ENCODE peak calls at places on chromosomes 13 and 19, in eight cellular contexts. D is hepatocyte, Q is aorta, B is fibroblast of lung, I is cardiac muscle cell, E is mammary epithelial cell, X is ascending aorta, M is IMR-90. J is an unnamed sample.

GRCh38 chr13:85441364-85441763 is 357.9 kb downstream of the SLITRK6 start:
- DNase-seq in D (no peak), Q (no peak), B (no peak), I (no peak), E (no peak), X (no peak), M (no peak), J (no peak)

GRCh38 chr13:51883226-51883600 is 21.4 kb downstream of the CCDC70 start:
- DNase-seq in D (no peak), Q (no peak), B (no peak), I (no peak), E (no peak), X (no peak), M (no peak), J (no peak)

GRCh38 chr19:19752760-19753403 is 20.0 kb upstream of the ZNF14 start:
- DNase-seq in D (no peak), Q (no peak), B (no peak), I (no peak), E (no peak), X (no peak), M (no peak), J (no peak)

GRCh38 chr13:32432856-32433255 is 4.9 kb upstream of the N4BP2L1 start:
- DNase-seq in D (no peak), Q (no peak), B (no peak), I (no peak), E (peak), X (no peak), M (no peak), J (no peak)

GRCh38 chr13:51000576-51001260 is 91.1 kb downstream of the RNASEH2B start:
- DNase-seq in D (no peak), Q (no peak), B (peak), I (peak), E (peak), X (no peak), M (peak), J (no peak)

GRCh38 chr13:113041293-113041690 is 64.3 kb upstream of the F7 start:
- DNase-seq in D (no peak), Q (no peak), B (no peak), I (no peak), E (no peak), X (no peak), M (no peak), J (no peak)

GRCh38 chr13:69565334-69565733 is 542.3 kb upstream of the ATXN8OS start:
- DNase-seq in D (peak), Q (no peak), B (peak), I (peak), E (peak), X (no peak), M (no peak), J (peak)

GRCh38 chr19:10074153-10074552 is 12.0 kb upstream of the SHFL start:
- DNase-seq in D (peak), Q (no peak), B (peak), I (peak), E (peak), X (no peak), M (peak), J (peak)

GRCh38 chr13:112066624-112067004 is 335 bp upstream of the SOX1 start:
- DNase-seq in D (peak), Q (no peak), B (peak), I (peak), E (no peak), X (no peak), M (no peak), J (peak)

GRCh38 chr13:77898097-77898496 is 20.5 kb downstream of the EDNRB start:
- DNase-seq in D (no peak), Q (no peak), B (peak), I (peak), E (no peak), X (no peak), M (peak), J (no peak)

GRCh38 chr13:77896977-77897376 is 21.7 kb downstream of the EDNRB start:
- DNase-seq in D (no peak), Q (no peak), B (no peak), I (peak), E (no peak), X (no peak), M (no peak), J (no peak)

GRCh38 chr13:77893066-77893465 is 25.6 kb downstream of the EDNRB start:
- DNase-seq in D (no peak), Q (no peak), B (no peak), I (no peak), E (no peak), X (no peak), M (no peak), J (no peak)

GRCh38 chr13:77894743-77895142 is 23.9 kb downstream of the EDNRB start:
- DNase-seq in D (no peak), Q (no peak), B (no peak), I (no peak), E (no peak), X (no peak), M (no peak), J (no peak)

DNA sequence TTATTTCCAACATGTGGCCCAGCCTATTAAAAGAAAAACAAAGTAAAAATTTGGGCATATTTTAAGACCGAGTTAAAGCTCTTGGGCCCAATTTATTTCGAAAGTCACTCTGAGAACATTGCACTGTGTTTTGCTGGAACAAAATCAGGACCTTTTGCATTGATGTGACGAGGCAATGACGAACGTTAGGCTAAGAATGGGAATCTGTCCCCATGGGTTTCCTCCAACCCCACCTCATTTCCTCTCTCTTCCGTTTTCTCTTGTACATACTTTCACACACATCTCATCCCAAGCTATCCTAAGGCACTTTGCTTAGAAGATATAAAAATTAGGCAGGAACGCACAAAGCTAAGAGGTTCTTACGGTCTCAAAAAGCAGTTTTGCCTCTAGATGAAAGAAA is 22.1 kb downstream of the EDNRB start:
- DNase-seq in D (no peak), Q (no peak), B (peak), I (peak), E (no peak), X (no peak), M (peak), J (no peak)
- H3K27ac ChIP-seq in D (no peak), Q (no peak), B (peak), I (no peak), E (no peak), X (no peak), M (no peak), J (no peak)

GRCh38 chr13:43804461-43805070 is 17.8 kb upstream of the ENOX1 start:
- DNase-seq in D (peak), Q (no peak), B (peak), I (peak), E (peak), X (no peak), M (peak), J (peak)
- H3K27ac ChIP-seq in D (no peak), Q (no peak), B (peak), I (no peak), E (peak), X (no peak), M (peak), J (no peak)

GRCh38 chr19:46731007-46731501 is 14.1 kb upstream of the PRKD2 start:
- DNase-seq in D (no peak), Q (peak), B (peak), I (peak), E (peak), X (no peak), M (peak), J (no peak)
- H3K27ac ChIP-seq in D (no peak), Q (no peak), B (peak), I (no peak), E (no peak), X (no peak), M (peak), J (no peak)

GRCh38 chr19:5953680-5954213 is 24.2 kb downstream of the RANBP3 start:
- DNase-seq in D (no peak), Q (no peak), B (no peak), I (no peak), E (peak), X (no peak), M (no peak), J (no peak)
- H3K27ac ChIP-seq in D (peak), Q (peak), B (peak), I (peak), E (peak), X (peak), M (peak), J (no peak)

DNA sequence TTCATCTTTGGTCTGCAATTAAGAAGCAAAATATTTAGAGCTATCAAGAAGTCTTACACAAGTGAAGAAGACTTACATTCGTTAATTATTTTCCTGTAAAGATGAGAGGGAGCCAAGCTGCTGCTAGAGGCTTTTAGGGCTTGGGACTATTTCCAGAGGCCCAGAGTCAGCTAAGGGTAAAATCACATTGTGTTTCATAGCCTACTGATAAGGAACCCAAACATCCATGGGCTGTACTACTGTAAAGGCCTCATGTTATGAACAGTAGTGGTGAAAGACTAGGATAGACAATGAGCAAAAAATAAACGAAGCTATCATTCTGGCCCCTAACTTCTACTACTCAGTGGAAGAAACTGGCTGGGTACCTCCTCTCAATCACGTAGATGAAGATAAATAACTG is 10.9 kb upstream of the TEX30 start:
- DNase-seq in D (no peak), Q (no peak), B (no peak), I (no peak), E (no peak), X (no peak), M (no peak), J (no peak)
- H3K27ac ChIP-seq in D (no peak), Q (no peak), B (no peak), I (no peak), E (no peak), X (no peak), M (no peak), J (no peak)

GRCh38 chr19:15432018-15432494 is 13.3 kb upstream of the AKAP8L start:
- DNase-seq in D (no peak), Q (no peak), B (no peak), I (peak), E (no peak), X (no peak), M (no peak), J (peak)

GRCh38 chr19:15432629-15433518 is 14.1 kb upstream of the AKAP8L start:
- DNase-seq in D (peak), Q (peak), B (peak), I (peak), E (peak), X (peak), M (peak), J (peak)

GRCh38 chr19:15430526-15431120 is 11.8 kb upstream of the AKAP8L start:
- DNase-seq in D (no peak), Q (no peak), B (no peak), I (no peak), E (no peak), X (no peak), M (no peak), J (no peak)

GRCh38 chr19:15429825-15430467 is 11.2 kb upstream of the AKAP8L start:
- DNase-seq in D (no peak), Q (no peak), B (no peak), I (no peak), E (no peak), X (no peak), M (no peak), J (no peak)

GRCh38 chr19:15431396-15432017 is 12.7 kb upstream of the AKAP8L start:
- DNase-seq in D (no peak), Q (no peak), B (no peak), I (no peak), E (no peak), X (no peak), M (no peak), J (peak)
- H3K27ac ChIP-seq in D (peak), Q (no peak), B (peak), I (peak), E (peak), X (peak), M (peak), J (no peak)

GRCh38 chr19:18557474-18558201 is at the start of gene KXD1:
- DNase-seq in D (peak), Q (peak), B (peak), I (peak), E (peak), X (peak), M (peak), J (peak)

GRCh38 chr19:18558595-18558994 is 925 bp downstream of the KXD1 start:
- DNase-seq in D (no peak), Q (no peak), B (no peak), I (no peak), E (no peak), X (no peak), M (no peak), J (no peak)

GRCh38 chr19:18559685-18560084 is 2.0 kb downstream of the KXD1 start:
- DNase-seq in D (no peak), Q (no peak), B (no peak), I (no peak), E (no peak), X (no peak), M (no peak), J (no peak)

GRCh38 chr19:18562086-18562485 is 4.4 kb downstream of the KXD1 start:
- DNase-seq in D (no peak), Q (peak), B (no peak), I (peak), E (no peak), X (peak), M (no peak), J (no peak)

DNA sequence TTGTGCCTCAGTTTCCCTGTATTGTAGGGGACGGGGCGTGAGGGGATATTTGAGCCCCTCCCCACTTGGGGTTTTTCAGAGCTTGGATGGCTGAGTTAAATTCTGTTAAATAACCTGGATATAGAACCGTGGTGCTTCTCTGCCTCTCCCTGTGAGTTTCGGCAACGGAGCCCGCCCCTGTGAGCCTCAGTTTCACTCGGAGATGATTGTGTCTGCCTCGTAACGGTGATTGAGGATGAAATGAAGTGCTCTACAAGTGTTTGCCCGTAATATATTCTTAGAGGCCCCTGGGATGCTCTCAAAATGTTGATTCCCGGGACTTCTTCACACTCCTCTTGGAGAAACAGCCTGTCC is 509 bp downstream of the KXD1 start:
- DNase-seq in D (no peak), Q (no peak), B (no peak), I (no peak), E (no peak), X (no peak), M (no peak), J (no peak)
- H3K27ac ChIP-seq in D (peak), Q (peak), B (peak), I (peak), E (peak), X (peak), M (peak), J (no peak)

GRCh38 chr19:34359140-34359953 is 5.6 kb upstream of the GPI start:
- DNase-seq in D (peak), Q (peak), B (peak), I (peak), E (peak), X (peak), M (peak), J (peak)

GRCh38 chr19:34360354-34360909 is 4.6 kb upstream of the GPI start:
- DNase-seq in D (no peak), Q (no peak), B (no peak), I (no peak), E (no peak), X (no peak), M (no peak), J (no peak)

GRCh38 chr19:34362679-34363069 is 2.3 kb upstream of the GPI start:
- DNase-seq in D (no peak), Q (no peak), B (no peak), I (no peak), E (no peak), X (no peak), M (no peak), J (no peak)

GRCh38 chr19:34357431-34357830 is 7.6 kb upstream of the GPI start:
- DNase-seq in D (no peak), Q (no peak), B (no peak), I (no peak), E (no peak), X (no peak), M (no peak), J (no peak)

GRCh38 chr19:34359954-34360315 is 5.1 kb upstream of the GPI start:
- DNase-seq in D (no peak), Q (no peak), B (no peak), I (no peak), E (no peak), X (no peak), M (no peak), J (peak)
- H3K27ac ChIP-seq in D (peak), Q (peak), B (peak), I (peak), E (peak), X (peak), M (peak), J (no peak)

GRCh38 chr19:53664152-53664551 is 32.4 kb downstream of the DPRX start:
- DNase-seq in D (no peak), Q (no peak), B (no peak), I (no peak), E (no peak), X (no peak), M (no peak), J (no peak)

GRCh38 chr19:53662209-53662608 is 30.4 kb downstream of the DPRX start:
- DNase-seq in D (no peak), Q (no peak), B (no peak), I (no peak), E (no peak), X (no peak), M (no peak), J (no peak)

GRCh38 chr19:53659292-53659691 is 27.5 kb downstream of the DPRX start:
- DNase-seq in D (peak), Q (no peak), B (no peak), I (peak), E (peak), X (no peak), M (no peak), J (peak)

GRCh38 chr19:53660584-53660983 is 28.8 kb downstream of the DPRX start:
- DNase-seq in D (no peak), Q (no peak), B (no peak), I (no peak), E (no peak), X (no peak), M (no peak), J (no peak)

DNA sequence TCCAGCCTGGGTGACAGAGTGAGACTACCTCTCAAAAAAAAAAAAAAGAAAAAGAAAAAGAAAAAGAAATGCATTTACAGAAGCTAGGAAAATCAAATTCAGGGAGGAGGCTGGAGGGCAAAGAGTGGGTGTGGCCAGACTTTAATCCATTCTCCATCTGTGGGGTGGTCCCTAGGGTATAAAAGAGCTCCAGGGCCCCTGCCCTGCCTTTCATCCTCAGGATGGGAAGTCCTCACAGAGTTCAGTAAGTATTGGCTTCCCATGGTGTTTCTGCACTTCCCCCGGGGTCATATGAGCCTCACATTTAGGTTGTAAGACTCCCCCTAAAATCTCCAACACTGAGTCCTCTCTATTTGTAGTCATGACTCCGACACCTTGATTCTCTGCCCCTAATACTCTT is 33.0 kb downstream of the DPRX start:
- DNase-seq in D (no peak), Q (no peak), B (no peak), I (no peak), E (no peak), X (no peak), M (no peak), J (peak)
- H3K27ac ChIP-seq in D (no peak), Q (no peak), B (no peak), I (no peak), E (no peak), X (no peak), M (no peak), J (no peak)

GRCh38 chr19:5719274-5719960 is 529 bp downstream of the LONP1 start:
- DNase-seq in D (no peak), Q (peak), B (no peak), I (no peak), E (peak), X (no peak), M (peak), J (peak)

GRCh38 chr19:5718032-5718578 is 1.8 kb downstream of the LONP1 start:
- DNase-seq in D (no peak), Q (no peak), B (peak), I (peak), E (peak), X (no peak), M (peak), J (no peak)

GRCh38 chr19:5714819-5715218 is 5.1 kb downstream of the LONP1 start:
- DNase-seq in D (no peak), Q (no peak), B (no peak), I (no peak), E (no peak), X (no peak), M (no peak), J (no peak)

GRCh38 chr19:5718579-5719273 is 1.2 kb downstream of the LONP1 start:
- DNase-seq in D (peak), Q (no peak), B (peak), I (peak), E (peak), X (no peak), M (peak), J (no peak)

DNA sequence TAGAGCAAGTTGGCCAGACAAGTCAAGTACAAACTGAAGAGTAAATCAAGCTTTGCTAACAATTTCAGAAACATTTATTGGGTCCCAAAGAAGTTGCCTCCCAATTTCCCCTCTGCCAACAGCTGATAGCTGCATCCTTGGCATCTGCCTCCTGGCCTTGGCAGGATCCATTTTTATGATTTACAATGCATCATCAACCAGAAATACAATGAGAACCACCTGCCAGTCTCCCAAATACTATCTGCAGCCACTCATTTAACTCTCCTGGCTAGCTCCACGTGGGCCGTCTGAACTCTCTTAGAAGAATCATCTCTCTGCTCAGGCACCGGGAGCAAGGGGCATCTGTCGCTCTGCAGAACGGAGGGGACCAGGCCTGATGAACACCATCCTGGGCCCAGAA is 2.7 kb downstream of the LONP1 start:
- DNase-seq in D (no peak), Q (no peak), B (no peak), I (no peak), E (no peak), X (no peak), M (no peak), J (no peak)
- H3K27ac ChIP-seq in D (no peak), Q (no peak), B (peak), I (no peak), E (no peak), X (no peak), M (no peak), J (no peak)

J was measured in neural progenitor cell.